ENCODE peak calls at places on chromosomes 4 and X, in ten cellular contexts. E, Q, H, T, C, A, V, F, B and K are unnamed samples.
A peak's percentile ranks its signal among the peaks of the same experiment; 100 is the strongest.

GRCh38 chrX:140572724-140573123 is 67.9 kb upstream of the SOX3 start:
- DNase-seq in T (peak; percentile 1), A (peak; percentile 62), C (peak; percentile 56), Q (peak; percentile 14), V (no peak), H (peak; percentile 49), B (no peak), F (peak; percentile 10), E (peak; percentile 34), K (peak; percentile 57)

GRCh38 chrX:30892591-30892990 is 3.5 kb upstream of the TAB3 start:
- DNase-seq in Q (no peak), C (no peak), V (no peak), T (no peak), A (no peak), F (no peak), H (no peak), B (no peak), E (no peak), K (no peak)

GRCh38 chrX:45774961-45775360 is 574.3 kb upstream of the DIPK2B start:
- DNase-seq in F (no peak), H (no peak), B (no peak), Q (no peak), V (peak; percentile 83), E (peak; percentile 81), A (no peak), C (no peak), T (no peak), K (peak; percentile 68)

GRCh38 chrX:155330992-155331391 is 3.4 kb downstream of the CLIC2 start:
- DNase-seq in C (no peak), Q (no peak), H (no peak), A (no peak), F (no peak), E (no peak), B (no peak), V (no peak), T (no peak), K (no peak)

GRCh38 chr4:123364906-123365305 is 31.7 kb upstream of the SPRY1 start:
- DNase-seq in E (no peak), B (no peak), C (no peak), H (no peak), V (no peak), Q (no peak), A (no peak), F (no peak), T (no peak), K (no peak)

GRCh38 chr4:182847956-182848450 is 69.2 kb downstream of the DCTD start:
- DNase-seq in C (no peak), A (no peak), H (no peak), Q (no peak), F (no peak), V (no peak), E (no peak), B (no peak), T (no peak), K (no peak)

GRCh38 chr4:183449193-183449888 is 4.9 kb downstream of the CDKN2AIP start:
- DNase-seq in T (no peak), Q (no peak), V (no peak), A (no peak), F (no peak), C (no peak), E (peak; percentile 94), H (no peak), B (no peak), K (no peak)

GRCh38 chr4:105998210-105998609 is 102.9 kb downstream of the NPNT start:
- DNase-seq in Q (no peak), H (no peak), C (no peak), B (no peak), V (no peak), E (no peak), A (no peak), T (no peak), F (no peak), K (no peak)

GRCh38 chr4:36333303-36333877 is 52.0 kb downstream of the DTHD1 start:
- DNase-seq in E (no peak), V (no peak), A (no peak), B (no peak), C (no peak), F (no peak), T (no peak), H (no peak), Q (no peak), K (no peak)

DNA sequence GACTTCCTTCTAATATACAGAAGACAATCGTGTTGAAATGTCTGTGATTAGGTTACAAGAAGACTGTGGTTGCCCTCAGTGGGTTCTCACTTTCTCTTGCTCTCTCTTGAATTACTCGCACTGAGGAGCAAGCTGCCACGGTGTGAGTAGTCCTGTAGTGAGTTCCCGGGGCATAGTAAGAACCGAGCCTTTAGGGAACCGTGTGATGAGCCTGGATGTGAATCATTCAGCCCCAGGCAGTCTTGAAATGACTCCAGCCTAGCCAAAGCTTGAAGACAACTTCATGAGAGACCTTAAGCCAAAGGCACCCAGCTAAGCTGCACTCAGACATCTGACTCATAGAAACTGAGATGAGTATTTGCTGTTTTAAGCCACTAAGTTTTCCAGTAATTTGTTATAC is 292.7 kb downstream of the SPOCK3 start:
- DNase-seq in H (no peak), T (no peak), E (no peak), V (no peak), B (no peak), C (no peak), F (no peak), Q (no peak), A (no peak), K (no peak)
- H3K4me3 ChIP-seq in H (no peak overlapping the region), T (no peak overlapping the region), E (no peak overlapping the region), V (no peak overlapping the region), B (no peak overlapping the region), C (no peak overlapping the region), F (no peak overlapping the region), Q (no peak overlapping the region), A (no peak overlapping the region), K (no peak overlapping the region)

GRCh38 chr4:124713213-124713592 is 671 bp upstream of the ANKRD50 start:
- DNase-seq in F (peak; percentile 57), Q (peak; percentile 60), E (peak; percentile 79), A (peak; percentile 77), T (peak; percentile 63), V (peak; percentile 67), B (peak; percentile 51), H (peak; percentile 86), C (peak; percentile 86), K (peak; percentile 76)

GRCh38 chr4:124710253-124710849 is 2.2 kb downstream of the ANKRD50 start:
- DNase-seq in B (no peak), F (no peak), C (no peak), A (no peak), V (no peak), Q (no peak), T (no peak), H (no peak), E (peak; percentile 34), K (peak; percentile 6)

GRCh38 chr4:124710911-124711310 is 1.6 kb downstream of the ANKRD50 start:
- DNase-seq in T (no peak), Q (no peak), V (no peak), A (peak; percentile 61), E (no peak), B (peak; percentile 30), H (peak; percentile 23), F (no peak), C (no peak), K (no peak)

GRCh38 chr4:124711469-124712416 is 789 bp downstream of the ANKRD50 start:
- DNase-seq in F (peak; percentile 57), H (peak; percentile 73), Q (peak; percentile 71), B (peak; percentile 43), C (peak; percentile 66), E (peak; percentile 79), V (peak; percentile 38), A (peak; percentile 54), T (peak; percentile 66), K (peak; percentile 80)

GRCh38 chr4:124712417-124713212 is at the start of gene ANKRD50:
- DNase-seq in E (peak; percentile 94), B (peak; percentile 86), T (peak; percentile 64), V (peak; percentile 92), H (peak; percentile 94), F (peak; percentile 79), Q (peak; percentile 86), A (peak; percentile 94), C (peak; percentile 93), K (peak; percentile 88)
- TF ChIP-seq POLR2A in E (peak; percentile 97), B (no peak), T (peak; percentile 58), V (peak; percentile 75), H (no peak), F (peak; percentile 79), Q (peak; percentile 64), A (no peak), C (peak; percentile 77), K (no peak)

DNA sequence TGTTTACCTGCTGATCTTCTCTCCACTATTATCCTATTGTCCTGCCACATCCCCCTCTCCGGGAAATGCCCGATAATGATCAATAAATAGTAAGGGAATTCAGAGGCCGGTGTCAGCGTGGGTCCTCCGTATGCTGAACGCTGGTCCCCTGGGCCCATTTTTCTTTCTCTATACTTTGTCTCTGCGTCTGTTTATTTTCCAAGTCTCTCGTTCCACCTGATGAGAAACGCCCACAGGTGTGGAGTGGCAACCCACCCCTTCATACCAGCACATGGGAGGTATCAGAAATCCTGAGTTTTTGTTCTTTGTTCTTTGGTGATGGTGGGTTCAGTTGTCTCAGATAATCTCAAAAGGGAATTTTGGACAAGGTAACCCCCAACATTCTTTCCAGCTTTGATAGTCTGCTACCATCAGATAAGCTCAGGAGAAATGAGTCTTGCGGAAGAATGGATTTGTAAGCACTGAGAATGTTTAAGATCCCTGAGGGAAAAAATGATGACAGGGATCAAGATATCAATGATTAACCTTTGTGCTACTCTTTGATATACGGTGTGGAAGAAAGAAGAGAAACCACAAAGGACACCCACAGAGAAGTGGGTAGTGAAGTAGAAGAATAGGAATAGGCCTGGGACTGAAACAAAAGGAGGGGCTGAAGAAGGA is 117.9 kb downstream of the CEP44 start:
- DNase-seq in C (no peak), A (no peak), T (peak; percentile 52), B (no peak), H (no peak), Q (no peak), F (no peak), V (no peak), E (no peak), K (no peak)
- H3K4me3 ChIP-seq in C (no peak overlapping the region), A (no peak overlapping the region), T (peak overlapping the region; percentile 21), B (no peak overlapping the region), H (no peak overlapping the region), Q (no peak overlapping the region), F (no peak overlapping the region), V (no peak overlapping the region), E (no peak overlapping the region), K (no peak overlapping the region)

DNA sequence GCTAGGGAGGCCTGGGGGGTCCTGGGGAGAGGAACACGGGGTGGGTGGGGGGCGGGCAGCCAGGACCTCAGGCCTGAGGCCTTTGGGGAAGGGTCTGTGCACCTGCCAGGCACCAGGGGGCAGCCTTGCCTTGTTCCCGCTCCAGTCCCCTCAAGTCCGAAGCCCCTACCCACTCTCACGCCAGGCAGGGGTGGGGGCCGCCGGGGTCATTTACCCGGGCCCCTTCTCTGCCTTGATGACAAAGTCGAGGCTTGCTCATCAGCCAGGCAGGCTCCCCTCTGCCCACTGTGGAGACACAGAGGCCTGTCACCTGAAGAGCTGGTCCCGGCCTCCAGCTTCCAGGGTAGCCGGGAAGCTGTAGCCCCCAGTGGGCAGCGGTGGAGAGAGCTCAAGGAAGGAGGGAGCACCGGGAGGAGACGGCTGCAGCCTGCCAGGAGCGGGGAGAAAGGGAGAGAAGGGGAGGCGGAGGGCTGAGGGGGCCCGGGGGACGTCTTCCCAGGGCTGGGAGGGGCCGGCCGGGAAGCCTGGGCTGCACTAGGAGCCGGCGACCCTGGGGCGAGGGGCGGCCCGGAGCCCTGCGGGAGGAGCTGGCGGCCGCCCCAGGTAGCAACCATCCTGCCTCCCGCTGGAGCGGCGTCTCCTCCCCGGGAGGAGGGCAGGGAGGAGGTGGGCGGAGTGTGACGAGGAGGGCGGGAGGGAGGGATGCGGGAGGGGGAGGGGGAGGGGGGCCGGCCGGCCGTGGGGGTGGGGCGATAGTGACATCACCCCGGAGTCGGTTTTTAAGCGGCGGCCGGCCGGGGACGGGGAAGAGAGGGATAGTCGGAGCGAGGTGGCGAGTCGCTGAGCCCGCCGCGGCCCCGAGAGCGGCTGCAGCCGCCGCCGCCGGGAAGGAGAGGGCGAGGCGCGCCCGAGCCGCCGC is at the start of gene SLC6A8:
- DNase-seq in T (peak; percentile 42), V (peak; percentile 78), H (peak; percentile 73), F (peak; percentile 40), B (peak; percentile 40), Q (peak; percentile 71), E (peak; percentile 44), A (peak; percentile 61), C (peak; percentile 80), K (peak; percentile 56)
- TF ChIP-seq POLR2A in T (peak; percentile 66), V (peak; percentile 58), H (no peak), F (peak; percentile 54), B (no peak), Q (peak; percentile 55), E (peak; percentile 86), A (no peak), C (peak; percentile 83), K (no peak)